ENCODE peak calls at places on chromosomes 3 and 15, in four cellular contexts. One of them, this sample, is unnamed.

GRCh38 chr3:126983653-126984390 is 907 bp downstream of the PLXNA1 start:
- DNase-seq in aorta: no peak
- DNase-seq in mesendoderm: peak; percentile 60
- DNase-seq in PC-9: no peak
- DNase-seq in this sample: no peak

GRCh38 chr3:23004971-23005370 is 198.2 kb upstream of the UBE2E2 start:
- DNase-seq in mesendoderm: no peak
- DNase-seq in aorta: no peak
- DNase-seq in PC-9: peak; percentile 57
- DNase-seq in this sample: no peak

GRCh38 chr3:3664916-3665315 is 134.3 kb upstream of the LRRN1 start:
- DNase-seq in aorta: no peak
- DNase-seq in PC-9: no peak
- DNase-seq in mesendoderm: no peak
- DNase-seq in this sample: no peak

GRCh38 chr15:41928637-41929620 is 35.1 kb upstream of the SPTBN5 start:
- DNase-seq in PC-9: no peak
- DNase-seq in mesendoderm: no peak
- DNase-seq in aorta: no peak
- DNase-seq in this sample: peak; percentile 73

GRCh38 chr15:38707802-38708671 is 143.4 kb upstream of the RASGRP1 start:
- DNase-seq in PC-9: no peak
- DNase-seq in mesendoderm: peak; percentile 72
- DNase-seq in aorta: no peak
- DNase-seq in this sample: no peak

GRCh38 chr3:107271787-107272387 is 105.4 kb upstream of the CCDC54 start:
- DNase-seq in aorta: no peak
- DNase-seq in mesendoderm: peak; percentile 55
- DNase-seq in PC-9: peak; percentile 65
- DNase-seq in this sample: no peak

GRCh38 chr3:29789686-29790085 is 508.8 kb downstream of the RBMS3 start:
- DNase-seq in PC-9: no peak
- DNase-seq in mesendoderm: no peak
- DNase-seq in aorta: no peak
- DNase-seq in this sample: no peak

GRCh38 chr3:118991775-118992174 is 42.9 kb downstream of the IGSF11 start:
- DNase-seq in PC-9: no peak
- DNase-seq in mesendoderm: no peak
- DNase-seq in aorta: no peak
- DNase-seq in this sample: no peak

GRCh38 chr15:64249842-64250575 is 87.2 kb upstream of the PPIB start:
- DNase-seq in mesendoderm: no peak
- DNase-seq in PC-9: peak; percentile 56
- DNase-seq in aorta: no peak
- DNase-seq in this sample: no peak

GRCh38 chr3:52440249-52440551 is 4.7 kb downstream of the SEMA3G start:
- DNase-seq in mesendoderm: no peak
- DNase-seq in aorta: peak; percentile 51
- DNase-seq in PC-9: no peak
- DNase-seq in this sample: no peak

GRCh38 chr3:16323737-16324136 is 58.7 kb downstream of the OXNAD1 start:
- DNase-seq in aorta: no peak
- DNase-seq in mesendoderm: no peak
- DNase-seq in PC-9: no peak
- DNase-seq in this sample: no peak
- H3K36me3 ChIP-seq in aorta: peaks cover 4% of the 10 kb centered on the region
- H3K36me3 ChIP-seq in mesendoderm: no peaks in the 10 kb centered on the region
- H3K36me3 ChIP-seq in PC-9: no peaks in the 10 kb centered on the region
- H3K36me3 ChIP-seq in this sample: peaks cover 17% of the 10 kb centered on the region

DNA sequence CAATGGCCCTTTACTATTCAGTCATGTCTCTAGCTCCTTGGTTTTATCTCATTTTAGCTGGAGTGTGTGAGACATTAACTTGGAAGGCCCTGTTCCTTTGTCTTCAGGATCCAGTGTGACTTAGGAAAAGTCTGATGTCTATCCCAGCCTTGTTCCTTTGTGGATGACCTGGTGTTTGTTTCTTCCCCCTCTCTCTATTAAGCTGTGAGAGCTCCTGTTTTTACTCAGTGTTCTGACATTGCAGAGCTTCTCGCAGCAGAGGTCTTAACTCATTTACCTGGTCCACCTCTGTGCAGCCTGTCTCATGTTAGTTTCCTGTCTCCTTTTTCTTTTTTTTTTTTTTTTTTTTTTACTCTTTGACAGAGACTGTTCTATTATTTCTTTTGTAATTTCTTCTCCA is 43.1 kb downstream of the KLF13 start:
- DNase-seq in PC-9: no peak
- DNase-seq in aorta: no peak
- DNase-seq in mesendoderm: peak; percentile 32
- DNase-seq in this sample: no peak
- H3K36me3 ChIP-seq in PC-9: no peaks in the 10 kb centered on the region
- H3K36me3 ChIP-seq in aorta: no peaks in the 10 kb centered on the region
- H3K36me3 ChIP-seq in mesendoderm: no peaks in the 10 kb centered on the region
- H3K36me3 ChIP-seq in this sample: no peaks in the 10 kb centered on the region

GRCh38 chr3:170270282-170270891 is 48.2 kb downstream of the PRKCI start:
- DNase-seq in mesendoderm: no peak
- DNase-seq in PC-9: no peak
- DNase-seq in aorta: no peak
- DNase-seq in this sample: no peak
- H3K36me3 ChIP-seq in mesendoderm: peaks cover 2% of the 10 kb centered on the region
- H3K36me3 ChIP-seq in PC-9: peaks cover 29% of the 10 kb centered on the region
- H3K36me3 ChIP-seq in aorta: no peaks in the 10 kb centered on the region
- H3K36me3 ChIP-seq in this sample: peaks cover 3% of the 10 kb centered on the region

DNA sequence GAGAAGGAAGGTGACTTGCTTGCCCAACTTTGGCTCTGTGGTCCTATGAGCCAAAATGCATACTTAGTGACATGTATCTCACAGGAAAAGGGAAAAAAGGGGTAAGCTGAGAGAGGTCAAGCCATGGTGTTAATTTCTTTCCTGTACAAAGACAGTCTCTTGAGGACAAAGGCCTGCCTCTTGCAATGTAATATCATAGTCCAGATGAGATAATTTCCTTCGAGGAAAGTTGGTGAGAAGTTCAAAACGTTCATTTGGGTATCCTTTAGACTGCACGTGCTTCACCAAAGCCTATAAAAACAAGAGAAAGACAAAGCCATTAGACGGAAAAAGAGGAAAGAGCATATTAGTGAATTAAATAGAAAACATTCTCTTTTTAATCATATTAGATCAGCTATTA is 18.4 kb upstream of the TM4SF19 start:
- DNase-seq in aorta: no peak
- DNase-seq in mesendoderm: no peak
- DNase-seq in PC-9: no peak
- DNase-seq in this sample: no peak
- H3K36me3 ChIP-seq in aorta: peaks cover 14% of the 10 kb centered on the region
- H3K36me3 ChIP-seq in mesendoderm: peaks cover 4% of the 10 kb centered on the region
- H3K36me3 ChIP-seq in PC-9: peaks cover 40% of the 10 kb centered on the region
- H3K36me3 ChIP-seq in this sample: no peaks in the 10 kb centered on the region

GRCh38 chr3:141407043-141407442 is 38.7 kb downstream of the ZBTB38 start:
- DNase-seq in PC-9: no peak
- DNase-seq in aorta: no peak
- DNase-seq in mesendoderm: no peak
- DNase-seq in this sample: peak; percentile 76
- H3K36me3 ChIP-seq in PC-9: no peaks in the 10 kb centered on the region
- H3K36me3 ChIP-seq in aorta: peaks cover 2% of the 10 kb centered on the region
- H3K36me3 ChIP-seq in mesendoderm: no peaks in the 10 kb centered on the region
- H3K36me3 ChIP-seq in this sample: no peaks in the 10 kb centered on the region

GRCh38 chr3:14118400-14119165 is 6.1 kb downstream of the CHCHD4 start:
- DNase-seq in mesendoderm: no peak
- DNase-seq in aorta: no peak
- DNase-seq in PC-9: no peak
- DNase-seq in this sample: no peak
- H3K36me3 ChIP-seq in mesendoderm: no peaks in the 10 kb centered on the region
- H3K36me3 ChIP-seq in aorta: peaks cover 4% of the 10 kb centered on the region
- H3K36me3 ChIP-seq in PC-9: peaks cover 40% of the 10 kb centered on the region
- H3K36me3 ChIP-seq in this sample: no peaks in the 10 kb centered on the region

GRCh38 chr3:114067804-114068203 is 11.3 kb downstream of the QTRT2 start:
- DNase-seq in mesendoderm: no peak
- DNase-seq in PC-9: no peak
- DNase-seq in aorta: no peak
- DNase-seq in this sample: no peak
- H3K36me3 ChIP-seq in mesendoderm: peaks cover 4% of the 10 kb centered on the region
- H3K36me3 ChIP-seq in PC-9: peaks cover 26% of the 10 kb centered on the region
- H3K36me3 ChIP-seq in aorta: no peaks in the 10 kb centered on the region
- H3K36me3 ChIP-seq in this sample: peaks cover 43% of the 10 kb centered on the region

DNA sequence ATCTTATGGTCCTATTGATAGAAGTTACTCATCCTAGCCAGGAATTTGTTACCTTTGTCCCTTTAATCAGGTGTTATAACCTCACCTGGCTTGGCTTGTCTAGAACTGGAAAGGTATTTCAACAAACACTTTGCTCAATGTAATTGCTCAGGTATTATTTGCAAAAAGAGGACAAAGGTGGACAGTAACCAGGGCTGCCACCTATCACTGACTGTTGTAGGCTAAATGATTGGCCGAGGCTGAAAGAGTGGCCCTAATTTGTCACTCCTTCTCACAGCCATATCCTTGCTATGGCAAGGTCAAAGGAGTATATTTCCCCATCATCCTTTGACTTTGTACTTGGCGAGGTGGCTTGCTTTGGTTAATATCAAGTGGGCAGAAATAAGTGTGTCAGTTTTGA is 2.7 kb upstream of the SELENOS start:
- DNase-seq in PC-9: no peak
- DNase-seq in aorta: no peak
- DNase-seq in mesendoderm: no peak
- DNase-seq in this sample: no peak
- H3K36me3 ChIP-seq in PC-9: peaks cover 18% of the 10 kb centered on the region
- H3K36me3 ChIP-seq in aorta: peaks cover 2% of the 10 kb centered on the region
- H3K36me3 ChIP-seq in mesendoderm: peaks cover 7% of the 10 kb centered on the region
- H3K36me3 ChIP-seq in this sample: peaks cover 2% of the 10 kb centered on the region

GRCh38 chr15:85726446-85726845 is 68.3 kb downstream of the KLHL25 start:
- DNase-seq in PC-9: no peak
- DNase-seq in aorta: no peak
- DNase-seq in mesendoderm: no peak
- DNase-seq in this sample: no peak
- H3K36me3 ChIP-seq in PC-9: peaks cover 33% of the 10 kb centered on the region
- H3K36me3 ChIP-seq in aorta: peaks cover 9% of the 10 kb centered on the region
- H3K36me3 ChIP-seq in mesendoderm: peaks cover 6% of the 10 kb centered on the region
- H3K36me3 ChIP-seq in this sample: no peaks in the 10 kb centered on the region

This sample was measured in gastrocnemius medialis.